ENCODE peak calls at places on chromosomes 12 and 14, in five cellular contexts. B is dermis blood vessel endothelial cell, C is HuH-7.5, G is LHCN-M2, O is neuronal stem cell. N is an unnamed sample.

GRCh38 chr14:21525571-21525970 is 575 bp downstream of the SALL2 start:
- DNase-seq in C (no peak), B (no peak), O (no peak), G (no peak), N (peak)

GRCh38 chr12:58920102-58920955 is at the start of gene LRIG3:
- DNase-seq in O (peak), G (peak), C (peak), B (peak), N (peak)

GRCh38 chr12:100576311-100577036 is 3.0 kb downstream of the GAS2L3 start:
- DNase-seq in G (peak), B (peak), O (no peak), C (no peak), N (no peak)

GRCh38 chr14:100860556-100861187 is 34.8 kb downstream of the MEG3 start:
- DNase-seq in B (no peak), O (no peak), G (no peak), C (no peak), N (no peak)

GRCh38 chr14:26121181-26121580 is 476.7 kb downstream of the NOVA1 start:
- DNase-seq in O (no peak), G (no peak), B (no peak), C (no peak), N (no peak)

GRCh38 chr12:72236071-72236705 is 36.0 kb upstream of the TRHDE start:
- DNase-seq in C (no peak), G (no peak), B (no peak), O (no peak), N (no peak)

GRCh38 chr12:86254399-86255107 is 1.6 kb downstream of the MGAT4C start:
- DNase-seq in C (no peak), G (no peak), O (no peak), B (no peak), N (no peak)

GRCh38 chr14:60681271-60681670 is 32.0 kb upstream of the SIX1 start:
- DNase-seq in B (no peak), O (no peak), C (no peak), G (no peak), N (no peak)

GRCh38 chr12:42873401-42873800 is 283.9 kb upstream of the PRICKLE1 start:
- DNase-seq in C (no peak), O (no peak), G (no peak), B (no peak), N (no peak)

N was measured in NCI-H526.